ENCODE peak calls at places on chromosomes 13 and 19, in six cellular contexts. H is NCI-H2171; B is H7; P is memory B cell; C is amniotic stem cell; K is activated CD4-positive, alpha-beta memory T cell treated with anti-CD3 and anti-CD28 coated beads for 36 hours. M is an unnamed sample.

GRCh38 chr13:74966814-74967213 is 515.2 kb downstream of the TBC1D4 start:
- DNase-seq in H (peak), B (no peak), P (no peak), K (no peak), C (no peak), M (no peak)

GRCh38 chr13:94968040-94968756 is 255.9 kb upstream of the SOX21 start:
- DNase-seq in C (no peak), P (no peak), H (no peak), B (peak), K (no peak), M (no peak)

GRCh38 chr13:68481130-68481529 is 1251.0 kb upstream of the PCDH9 start:
- DNase-seq in K (no peak), B (no peak), H (no peak), P (no peak), C (no peak), M (no peak)

GRCh38 chr19:2616741-2617392 is 85.6 kb downstream of the GNG7 start:
- DNase-seq in C (no peak), B (peak), P (no peak), K (peak), H (no peak), M (no peak)

GRCh38 chr19:6769006-6769637 is 1.9 kb upstream of the SH2D3A start:
- DNase-seq in C (no peak), P (no peak), B (peak), K (peak), H (no peak), M (no peak)

GRCh38 chr13:112741835-112742570 is 52.2 kb downstream of the ATP11A start:
- DNase-seq in P (no peak), K (no peak), C (no peak), B (no peak), H (no peak), M (no peak)

GRCh38 chr13:30790592-30790991 is 55.2 kb downstream of the ALOX5AP start:
- DNase-seq in C (no peak), H (no peak), B (no peak), P (no peak), K (no peak), M (no peak)

GRCh38 chr19:11658954-11659353 is 61.7 kb downstream of the ZNF627 start:
- DNase-seq in C (no peak), P (no peak), K (no peak), H (no peak), B (no peak), M (no peak)

GRCh38 chr19:31262673-31263308 is 86.4 kb downstream of the TSHZ3 start:
- DNase-seq in K (no peak), H (no peak), B (peak), C (no peak), P (no peak), M (no peak)

GRCh38 chr13:95579303-95579702 is 26.8 kb downstream of the CLDN10 start:
- DNase-seq in B (no peak), C (no peak), K (no peak), P (no peak), H (no peak), M (no peak)

GRCh38 chr19:44747739-44748425 is 626 bp upstream of the BCL3 start:
- DNase-seq in B (peak), H (no peak), P (peak), C (peak), K (peak), M (no peak)

GRCh38 chr13:57253551-57253950 is 86.6 kb downstream of the PRR20E start:
- DNase-seq in B (no peak), P (no peak), K (no peak), H (no peak), C (no peak), M (no peak)

GRCh38 chr13:61170791-61171330 is 244.8 kb downstream of the PCDH20 start:
- DNase-seq in B (no peak), K (no peak), C (no peak), P (no peak), H (no peak), M (no peak)

GRCh38 chr13:53151692-53152421 is 123.2 kb downstream of the OLFM4 start:
- DNase-seq in C (no peak), B (peak), K (peak), H (peak), P (peak), M (peak)

GRCh38 chr13:99311748-99312492 is 4.7 kb upstream of the GPR183 start:
- DNase-seq in H (no peak), B (no peak), K (no peak), P (no peak), C (no peak), M (no peak)